ENCODE peak calls at places on chromosome 18, in four cellular contexts. H is psoas muscle, G is dorsolateral prefrontal cortex, Y is GM06990. F is an unnamed sample.

GRCh38 chr18:77146249-77147080 is 13.9 kb upstream of the MBP start:
- DNase-seq in H (no peak), G (no peak), Y (no peak), F (no peak)

GRCh38 chr18:35155403-35156117 is 85.3 kb upstream of the ZNF397 start:
- DNase-seq in H (no peak), G (no peak), Y (no peak), F (no peak)

GRCh38 chr18:22667616-22668422 is 250.1 kb upstream of the CTAGE1 start:
- DNase-seq in H (no peak), G (no peak), Y (no peak), F (peak)

GRCh38 chr18:63365909-63366269 is 1.1 kb downstream of the KDSR start:
- DNase-seq in H (no peak), G (no peak), Y (no peak), F (peak)

GRCh38 chr18:23943903-23944624 is 70.5 kb upstream of the TTC39C start:
- DNase-seq in H (no peak), G (no peak), Y (no peak), F (no peak)

GRCh38 chr18:11859282-11859797 is 8.1 kb downstream of the CHMP1B start:
- DNase-seq in H (no peak), G (no peak), Y (no peak), F (no peak)

GRCh38 chr18:68803371-68803770 is 5.5 kb downstream of the CCDC102B start:
- DNase-seq in H (peak), G (no peak), Y (no peak), F (no peak)

GRCh38 chr18:59276047-59276446 is 2.8 kb upstream of the RAX start:
- DNase-seq in H (no peak), G (no peak), Y (no peak), F (no peak)

DNA sequence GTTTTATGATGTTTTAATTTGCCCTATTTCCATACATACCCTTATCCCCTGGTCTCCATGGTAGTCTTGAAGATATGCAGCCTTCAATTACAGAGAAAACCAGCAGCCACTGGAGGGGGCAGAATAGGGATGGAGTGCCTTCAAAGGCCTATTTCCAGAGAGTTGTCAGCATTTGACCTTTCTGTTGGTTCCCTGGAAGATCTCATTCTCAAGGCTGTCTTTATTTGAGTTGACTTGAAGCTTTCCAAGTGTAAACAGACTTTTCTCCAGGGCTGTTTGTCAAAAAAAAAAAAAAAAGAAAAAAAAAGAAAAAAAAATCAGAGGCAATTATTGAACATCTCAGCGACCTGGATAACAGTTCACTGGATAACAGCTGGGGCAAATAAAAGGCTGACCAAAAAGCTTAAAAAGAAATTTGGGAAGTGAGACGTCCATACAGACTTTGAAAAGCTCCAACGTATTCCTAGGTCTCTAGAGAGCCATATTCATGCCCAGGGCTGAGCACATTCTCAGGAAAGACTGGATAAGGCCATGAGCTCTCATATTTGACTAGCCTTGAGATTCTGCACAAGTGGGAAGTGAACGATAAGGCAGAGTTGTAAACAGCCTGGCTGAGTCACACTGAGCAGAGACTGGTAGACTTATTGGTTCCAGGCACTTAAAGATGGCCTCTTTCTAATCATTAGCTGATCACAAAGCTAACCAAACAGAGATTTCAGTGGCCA is 126.6 kb downstream of the VAPA start:
- DNase-seq in H (no peak), G (no peak), Y (no peak), F (no peak)
- TF ChIP-seq CTCF in H (no peak), G (no peak), Y (no peak), F (no peak)

GRCh38 chr18:70181725-70182124 is 23.8 kb downstream of the RTTN start:
- DNase-seq in H (no peak), G (no peak), Y (no peak), F (no peak)
- TF ChIP-seq CTCF in H (no peak), G (no peak), Y (no peak), F (no peak)

GRCh38 chr18:1593091-1593490 is 688.4 kb downstream of the ADCYAP1 start:
- DNase-seq in H (no peak), G (no peak), Y (no peak), F (no peak)
- TF ChIP-seq CTCF in H (no peak), G (no peak), Y (no peak), F (no peak)

GRCh38 chr18:66999003-66999402 is 395.1 kb upstream of the CDH19 start:
- DNase-seq in H (no peak), G (no peak), Y (no peak), F (no peak)

GRCh38 chr18:66995270-66995669 is 391.4 kb upstream of the CDH19 start:
- DNase-seq in H (no peak), G (no peak), Y (no peak), F (no peak)

GRCh38 chr18:67001052-67001451 is 397.2 kb upstream of the CDH19 start:
- DNase-seq in H (no peak), G (no peak), Y (no peak), F (no peak)
- TF ChIP-seq CTCF in H (no peak), G (no peak), Y (no peak), F (no peak)

DNA sequence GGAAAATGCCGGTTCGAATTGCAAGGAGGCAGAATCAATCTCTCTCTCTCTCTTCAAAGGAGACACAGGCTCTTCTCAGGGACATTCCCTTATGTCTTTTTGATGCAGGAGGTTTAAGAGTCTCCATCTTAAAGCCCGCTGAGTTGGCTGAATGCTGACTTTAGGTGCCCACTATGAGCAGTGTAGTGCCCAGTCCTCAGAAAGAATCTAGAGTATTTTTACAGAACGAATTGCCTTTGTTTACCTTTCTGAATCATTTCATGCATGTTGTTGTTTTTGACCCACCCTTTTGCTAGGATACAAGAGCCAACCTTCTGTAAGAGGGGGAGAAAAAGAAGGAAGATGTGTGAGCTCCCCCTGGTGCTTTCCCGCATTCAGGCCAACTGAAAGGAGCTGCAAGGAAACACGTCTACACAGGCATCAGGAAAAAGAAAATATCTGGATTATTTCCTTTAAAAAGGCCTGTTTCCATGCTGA is 193.5 kb upstream of the TCF4 start:
- DNase-seq in H (peak), G (peak), Y (no peak), F (peak)
- TF ChIP-seq CTCF in H (peak), G (peak), Y (peak), F (no peak)

GRCh38 chr18:78972930-78973331 is 6.7 kb upstream of the SALL3 start:
- DNase-seq in H (no peak), G (no peak), Y (no peak), F (no peak)

GRCh38 chr18:78972385-78972918 is 7.2 kb upstream of the SALL3 start:
- DNase-seq in H (no peak), G (no peak), Y (no peak), F (no peak)

GRCh38 chr18:78970774-78971333 is 8.8 kb upstream of the SALL3 start:
- DNase-seq in H (no peak), G (no peak), Y (no peak), F (no peak)

GRCh38 chr18:78973357-78974083 is 6.1 kb upstream of the SALL3 start:
- DNase-seq in H (no peak), G (no peak), Y (no peak), F (no peak)

DNA sequence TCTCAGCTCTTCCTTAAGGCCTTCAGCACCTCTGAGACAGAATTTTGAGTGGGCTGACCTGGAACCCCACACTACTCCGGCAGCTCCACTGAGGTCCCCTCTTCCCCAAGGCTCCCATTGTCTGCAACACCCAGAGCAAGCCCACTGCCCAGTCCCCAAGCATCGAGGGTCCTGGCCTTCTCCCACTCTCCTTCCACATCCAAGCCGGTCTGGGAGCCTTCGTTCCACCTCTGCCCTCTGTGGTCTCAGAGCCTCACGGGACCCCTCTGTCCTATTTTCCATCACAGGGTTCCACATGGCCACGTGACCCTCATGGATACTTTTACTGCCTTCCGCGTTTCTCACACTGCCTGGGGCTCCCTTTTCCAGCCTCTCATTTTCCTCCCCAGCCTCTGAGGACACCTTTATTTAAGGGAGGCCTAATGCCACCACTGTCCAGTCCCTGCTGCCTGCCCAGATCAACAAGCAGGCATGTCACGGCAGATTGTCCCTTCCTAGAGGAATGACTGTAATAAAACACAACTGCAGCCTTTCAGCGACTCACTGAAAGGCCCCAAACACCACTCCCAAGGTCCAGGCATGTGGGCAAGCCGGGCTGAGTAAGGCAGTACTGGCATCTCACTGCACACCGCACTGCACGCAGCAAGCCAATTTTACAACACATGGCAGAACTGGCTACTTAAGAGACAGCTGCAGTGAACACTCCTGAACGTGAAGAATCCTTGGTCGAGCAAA is 7.9 kb upstream of the SALL3 start:
- DNase-seq in H (no peak), G (no peak), Y (no peak), F (no peak)
- TF ChIP-seq CTCF in H (no peak), G (no peak), Y (no peak), F (no peak)

DNA sequence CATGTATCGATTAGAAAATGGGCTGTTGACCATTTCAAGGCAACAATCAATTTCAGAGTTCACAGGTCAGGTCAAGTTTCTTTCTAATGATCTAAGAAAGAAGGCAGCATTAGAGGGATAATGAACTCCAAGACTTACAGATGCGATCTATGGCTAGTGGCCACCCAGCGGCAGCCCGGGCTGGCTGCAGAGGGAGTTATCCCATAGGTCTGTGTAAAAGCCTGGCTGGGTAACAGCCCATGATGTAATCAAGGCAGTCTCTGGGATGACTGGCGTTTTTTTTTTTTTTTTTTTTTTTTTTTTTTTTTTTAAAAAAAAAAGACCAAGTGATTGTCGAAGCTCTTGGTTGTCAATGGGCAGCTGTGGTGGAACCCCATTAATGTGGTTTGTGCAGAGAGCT is 171.1 kb upstream of the SKOR2 start:
- DNase-seq in H (peak), G (no peak), Y (no peak), F (no peak)
- TF ChIP-seq CTCF in H (no peak), G (no peak), Y (no peak), F (no peak)

DNA sequence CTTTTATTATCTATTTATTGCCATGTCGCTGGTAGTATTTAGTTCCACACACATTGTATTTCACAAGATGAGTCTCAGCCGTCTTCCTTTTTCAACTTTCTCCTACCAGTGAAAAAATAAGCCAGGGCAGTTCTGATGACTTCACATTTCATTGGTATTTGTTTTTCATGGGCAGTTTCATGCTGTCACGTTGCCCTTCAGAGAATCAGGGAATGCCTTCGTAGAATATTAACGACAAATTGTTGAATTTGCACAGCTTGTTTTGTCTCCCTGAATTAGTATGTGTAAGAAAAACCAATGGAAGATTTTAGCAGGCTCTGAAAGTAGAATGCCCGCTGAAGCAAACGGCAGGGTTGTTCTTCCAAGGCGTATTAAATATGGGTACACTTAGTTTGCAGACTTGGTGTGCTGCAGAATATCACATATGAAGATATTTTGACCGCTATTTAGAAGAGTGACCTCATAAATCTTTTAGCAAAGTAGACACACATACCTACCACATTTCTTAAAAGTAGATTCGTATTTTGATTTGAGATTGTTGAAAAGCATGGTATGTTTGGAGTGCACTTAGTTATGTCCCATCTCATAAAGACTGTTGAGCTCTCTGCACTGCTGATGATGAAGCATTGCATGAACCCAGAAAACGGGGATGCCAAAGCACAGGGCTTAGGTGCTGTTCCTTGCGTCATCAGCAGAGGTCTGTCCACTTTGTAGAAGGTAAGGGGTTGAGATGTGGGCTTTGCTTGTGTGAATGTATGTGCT is 2.9 kb downstream of the NEDD4L start:
- DNase-seq in H (no peak), G (no peak), Y (no peak), F (no peak)
- TF ChIP-seq CTCF in H (no peak), G (no peak), Y (no peak), F (no peak)